ENCODE peak calls at places on chromosomes 6 and 20, in four cellular contexts. One of them, this sample, is unnamed.

GRCh38 chr6:91781946-91782345 is 1195.1 kb upstream of the MAP3K7 start:
- DNase-seq in fibroblast of lung: no peak
- DNase-seq in heart right ventricle: peak
- DNase-seq in tibial artery: no peak
- DNase-seq in this sample: no peak

GRCh38 chr20:62662422-62662821 is 20.1 kb downstream of the SLCO4A1 start:
- DNase-seq in tibial artery: no peak
- DNase-seq in heart right ventricle: no peak
- DNase-seq in fibroblast of lung: peak
- DNase-seq in this sample: peak

GRCh38 chr6:83536034-83536646 is 23.8 kb downstream of the PRSS35 start:
- DNase-seq in heart right ventricle: no peak
- DNase-seq in fibroblast of lung: peak
- DNase-seq in tibial artery: peak
- DNase-seq in this sample: peak

GRCh38 chr6:159149641-159150040 is 19.6 kb upstream of the FNDC1 start:
- DNase-seq in heart right ventricle: no peak
- DNase-seq in tibial artery: no peak
- DNase-seq in fibroblast of lung: no peak
- DNase-seq in this sample: no peak

GRCh38 chr6:13303668-13304017 is 24.7 kb downstream of the TBC1D7 start:
- DNase-seq in heart right ventricle: peak
- DNase-seq in fibroblast of lung: peak
- DNase-seq in tibial artery: peak
- DNase-seq in this sample: no peak

GRCh38 chr6:8391934-8392333 is 43.4 kb downstream of the SLC35B3 start:
- DNase-seq in heart right ventricle: no peak
- DNase-seq in tibial artery: no peak
- DNase-seq in fibroblast of lung: no peak
- DNase-seq in this sample: no peak

GRCh38 chr6:131182991-131183425 is 47.7 kb downstream of the AKAP7 start:
- DNase-seq in heart right ventricle: no peak
- DNase-seq in fibroblast of lung: peak
- DNase-seq in tibial artery: no peak
- DNase-seq in this sample: no peak

GRCh38 chr6:132079286-132079685 is 128.1 kb upstream of the CCN2 start:
- DNase-seq in heart right ventricle: no peak
- DNase-seq in fibroblast of lung: no peak
- DNase-seq in tibial artery: no peak
- DNase-seq in this sample: no peak

GRCh38 chr20:37534401-37535157 is 6.9 kb upstream of the BLCAP start:
- DNase-seq in heart right ventricle: peak
- DNase-seq in fibroblast of lung: peak
- DNase-seq in tibial artery: peak
- DNase-seq in this sample: peak

GRCh38 chr6:163057260-163057659 is 329.5 kb downstream of the PACRG start:
- DNase-seq in fibroblast of lung: no peak
- DNase-seq in heart right ventricle: no peak
- DNase-seq in tibial artery: no peak
- DNase-seq in this sample: no peak

DNA sequence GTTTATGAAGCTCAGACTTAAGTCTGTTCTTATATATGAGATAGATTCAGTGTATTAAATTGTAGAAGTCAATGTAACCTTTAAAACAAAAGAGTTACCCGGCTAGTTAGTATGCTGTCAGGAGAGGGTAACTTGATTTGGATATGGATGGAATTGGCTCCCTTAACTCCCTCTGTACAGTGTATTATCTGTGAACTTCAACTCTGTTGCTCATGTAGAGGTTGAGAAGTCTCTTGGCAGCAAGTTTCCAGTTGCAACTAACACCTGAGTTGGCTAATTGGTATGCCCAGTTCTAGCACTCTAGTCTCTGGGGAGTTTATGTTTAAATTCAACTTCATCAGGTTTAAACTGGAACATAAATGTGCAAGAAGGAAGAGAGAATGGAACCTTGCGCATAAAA is 111.0 kb downstream of the NCOA3 start:
- DNase-seq in fibroblast of lung: no peak
- DNase-seq in tibial artery: no peak
- DNase-seq in heart right ventricle: no peak
- DNase-seq in this sample: no peak
- TF ChIP-seq CTCF in fibroblast of lung: no peak
- TF ChIP-seq CTCF in tibial artery: no peak
- TF ChIP-seq CTCF in heart right ventricle: no peak
- TF ChIP-seq CTCF in this sample: no peak

GRCh38 chr20:43558412-43559146 is at the start of gene SGK2:
- DNase-seq in heart right ventricle: no peak
- DNase-seq in fibroblast of lung: peak
- DNase-seq in tibial artery: no peak
- DNase-seq in this sample: no peak
- TF ChIP-seq CTCF in heart right ventricle: no peak
- TF ChIP-seq CTCF in fibroblast of lung: no peak
- TF ChIP-seq CTCF in tibial artery: no peak
- TF ChIP-seq CTCF in this sample: no peak

DNA sequence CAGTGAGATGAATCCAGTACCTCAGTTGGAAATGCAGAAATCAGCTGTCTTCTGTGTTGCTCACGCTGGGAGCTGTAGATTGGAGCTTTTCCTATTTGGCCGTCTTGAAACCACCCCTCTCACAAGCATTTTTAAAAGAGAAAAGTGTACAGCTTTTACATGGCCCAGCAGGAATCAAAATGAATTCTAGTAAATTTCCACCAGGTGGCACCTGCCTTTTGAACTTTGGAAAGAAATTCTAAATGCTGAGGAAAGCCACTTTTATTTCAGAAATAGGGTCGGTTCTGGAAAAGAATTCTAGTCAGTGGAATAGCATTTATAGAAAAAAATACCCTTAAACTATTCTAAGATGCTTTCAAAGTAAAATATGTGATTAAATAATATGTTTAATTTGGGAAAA is 647.8 kb downstream of the CD109 start:
- DNase-seq in heart right ventricle: no peak
- DNase-seq in fibroblast of lung: no peak
- DNase-seq in tibial artery: no peak
- DNase-seq in this sample: no peak
- TF ChIP-seq CTCF in heart right ventricle: no peak
- TF ChIP-seq CTCF in fibroblast of lung: peak
- TF ChIP-seq CTCF in tibial artery: no peak
- TF ChIP-seq CTCF in this sample: peak

GRCh38 chr6:3208775-3209113 is 18.7 kb downstream of the TUBB2B start:
- DNase-seq in fibroblast of lung: no peak
- DNase-seq in tibial artery: no peak
- DNase-seq in heart right ventricle: no peak
- DNase-seq in this sample: no peak

GRCh38 chr6:3208096-3208774 is 19.2 kb downstream of the TUBB2B start:
- DNase-seq in heart right ventricle: no peak
- DNase-seq in tibial artery: peak
- DNase-seq in fibroblast of lung: peak
- DNase-seq in this sample: peak

GRCh38 chr6:3205913-3206312 is 21.5 kb downstream of the TUBB2B start:
- DNase-seq in fibroblast of lung: peak
- DNase-seq in heart right ventricle: no peak
- DNase-seq in tibial artery: no peak
- DNase-seq in this sample: peak

GRCh38 chr6:3204921-3205320 is 22.5 kb downstream of the TUBB2B start:
- DNase-seq in tibial artery: no peak
- DNase-seq in fibroblast of lung: no peak
- DNase-seq in heart right ventricle: no peak
- DNase-seq in this sample: no peak

DNA sequence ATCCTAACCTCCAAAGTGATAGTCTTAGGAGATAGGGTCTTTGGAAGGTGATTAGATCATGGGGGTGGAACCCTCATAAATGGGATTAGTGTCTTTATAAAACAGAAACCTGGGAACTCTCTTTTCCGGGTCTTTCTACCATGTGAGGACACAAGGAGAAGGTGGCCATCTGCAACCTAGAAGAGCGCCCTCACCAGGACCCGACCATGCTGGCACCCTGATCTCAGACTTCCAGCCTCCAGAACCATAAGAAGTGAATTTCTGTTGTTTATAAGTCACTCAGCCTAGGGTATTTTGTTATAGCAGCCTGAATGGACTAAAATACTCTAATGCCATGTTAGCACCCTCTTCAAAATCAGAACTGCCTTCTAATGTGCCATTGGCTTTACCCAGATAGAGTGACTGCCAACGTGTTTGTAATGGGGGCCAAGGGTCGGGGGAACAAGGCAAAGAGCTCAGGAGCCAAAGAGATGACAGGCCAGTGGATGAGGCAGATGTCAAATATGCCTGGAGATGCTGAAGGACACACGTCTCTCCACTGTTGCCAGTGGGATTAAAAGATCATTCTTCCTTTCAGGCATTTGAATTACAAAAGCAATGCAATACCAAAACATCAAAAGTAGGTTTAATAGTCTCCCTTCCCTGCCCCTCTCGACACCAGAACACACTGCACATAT is 21.0 kb downstream of the TUBB2B start:
- DNase-seq in tibial artery: no peak
- DNase-seq in heart right ventricle: no peak
- DNase-seq in fibroblast of lung: no peak
- DNase-seq in this sample: no peak
- TF ChIP-seq CTCF in tibial artery: no peak
- TF ChIP-seq CTCF in heart right ventricle: no peak
- TF ChIP-seq CTCF in fibroblast of lung: no peak
- TF ChIP-seq CTCF in this sample: no peak

GRCh38 chr20:24993337-24994185 is 1.0 kb upstream of the APMAP start:
- DNase-seq in heart right ventricle: no peak
- DNase-seq in tibial artery: no peak
- DNase-seq in fibroblast of lung: peak
- DNase-seq in this sample: peak
- TF ChIP-seq CTCF in heart right ventricle: peak
- TF ChIP-seq CTCF in tibial artery: peak
- TF ChIP-seq CTCF in fibroblast of lung: peak
- TF ChIP-seq CTCF in this sample: peak

GRCh38 chr6:137975058-137975940 is 108.2 kb downstream of the TNFAIP3 start:
- DNase-seq in heart right ventricle: no peak
- DNase-seq in fibroblast of lung: peak
- DNase-seq in tibial artery: no peak
- DNase-seq in this sample: no peak
- TF ChIP-seq CTCF in heart right ventricle: no peak
- TF ChIP-seq CTCF in fibroblast of lung: no peak
- TF ChIP-seq CTCF in tibial artery: peak
- TF ChIP-seq CTCF in this sample: peak

This sample was measured in AG09319.